ENCODE peak calls at places on chromosomes 13 and 19, in four cellular contexts. One of them, this sample, is unnamed.

GRCh38 chr19:50835785-50836542 is 2.6 kb upstream of the KLK15 start:
- DNase-seq in heart left ventricle: peak; percentile 64
- DNase-seq in A549: peak; percentile 95
- DNase-seq in mucosa of descending colon: peak; percentile 87
- DNase-seq in this sample: peak; percentile 88

GRCh38 chr19:29662604-29663404 is 2.5 kb upstream of the PLEKHF1 start:
- DNase-seq in A549: no peak
- DNase-seq in heart left ventricle: peak; percentile 68
- DNase-seq in mucosa of descending colon: peak; percentile 65
- DNase-seq in this sample: no peak

GRCh38 chr19:44694184-44694579 is 4.8 kb upstream of the CEACAM16 start:
- DNase-seq in mucosa of descending colon: no peak
- DNase-seq in heart left ventricle: no peak
- DNase-seq in A549: no peak
- DNase-seq in this sample: no peak

GRCh38 chr13:79398915-79399314 is 7.1 kb downstream of the RBM26 start:
- DNase-seq in heart left ventricle: no peak
- DNase-seq in A549: no peak
- DNase-seq in mucosa of descending colon: no peak
- DNase-seq in this sample: no peak

GRCh38 chr13:113582841-113583631 is 1.5 kb upstream of the TFDP1 start:
- DNase-seq in heart left ventricle: no peak
- DNase-seq in A549: no peak
- DNase-seq in mucosa of descending colon: no peak
- DNase-seq in this sample: no peak

GRCh38 chr19:14432817-14433453 is at the start of gene PKN1:
- DNase-seq in A549: peak; percentile 35
- DNase-seq in mucosa of descending colon: peak; percentile 70
- DNase-seq in heart left ventricle: peak; percentile 77
- DNase-seq in this sample: peak; percentile 51

GRCh38 chr13:48578516-48579166 is 45.8 kb upstream of the RCBTB2 start:
- DNase-seq in A549: no peak
- DNase-seq in heart left ventricle: no peak
- DNase-seq in mucosa of descending colon: no peak
- DNase-seq in this sample: no peak

GRCh38 chr19:14889994-14890393 is 4.1 kb upstream of the OR7A17 start:
- DNase-seq in mucosa of descending colon: no peak
- DNase-seq in heart left ventricle: no peak
- DNase-seq in A549: no peak
- DNase-seq in this sample: no peak

GRCh38 chr13:90717451-90717936 is 630.0 kb upstream of the MIR17HG start:
- DNase-seq in mucosa of descending colon: no peak
- DNase-seq in A549: no peak
- DNase-seq in heart left ventricle: no peak
- DNase-seq in this sample: no peak

GRCh38 chr13:114035583-114036501 is 62.0 kb upstream of the C13orf46 start:
- DNase-seq in heart left ventricle: no peak
- DNase-seq in mucosa of descending colon: no peak
- DNase-seq in A549: no peak
- DNase-seq in this sample: no peak

GRCh38 chr13:63501702-63502101 is 2086.1 kb upstream of the PCDH20 start:
- DNase-seq in A549: no peak
- DNase-seq in mucosa of descending colon: no peak
- DNase-seq in heart left ventricle: no peak
- DNase-seq in this sample: no peak

GRCh38 chr19:45876411-45877197 is 9.3 kb downstream of the IRF2BP1 start:
- DNase-seq in heart left ventricle: peak; percentile 62
- DNase-seq in A549: no peak
- DNase-seq in mucosa of descending colon: no peak
- DNase-seq in this sample: no peak

GRCh38 chr13:67416047-67416925 is 186.2 kb upstream of the PCDH9 start:
- DNase-seq in mucosa of descending colon: no peak
- DNase-seq in heart left ventricle: no peak
- DNase-seq in A549: peak; percentile 4
- DNase-seq in this sample: peak; percentile 77

GRCh38 chr13:112066624-112067004 is 335 bp upstream of the SOX1 start:
- DNase-seq in heart left ventricle: peak; percentile 48
- DNase-seq in A549: no peak
- DNase-seq in mucosa of descending colon: no peak
- DNase-seq in this sample: peak; percentile 75

GRCh38 chr19:51339313-51339686 is 2.6 kb downstream of the VSIG10L start:
- DNase-seq in A549: peak; percentile 55
- DNase-seq in mucosa of descending colon: no peak
- DNase-seq in heart left ventricle: no peak
- DNase-seq in this sample: peak; percentile 36

GRCh38 chr13:103188688-103189326 is 122.6 kb upstream of the SLC10A2 start:
- DNase-seq in heart left ventricle: no peak
- DNase-seq in mucosa of descending colon: no peak
- DNase-seq in A549: peak; percentile 1
- DNase-seq in this sample: peak; percentile 18

GRCh38 chr19:13765395-13766094 is 1.2 kb downstream of the MRI1 start:
- DNase-seq in A549: no peak
- DNase-seq in mucosa of descending colon: no peak
- DNase-seq in heart left ventricle: no peak
- DNase-seq in this sample: no peak

GRCh38 chr13:44116562-44117315 is 237.0 kb downstream of the LACC1 start:
- DNase-seq in mucosa of descending colon: no peak
- DNase-seq in heart left ventricle: peak; percentile 55
- DNase-seq in A549: no peak
- DNase-seq in this sample: no peak

GRCh38 chr19:38653028-38653571 is 5.7 kb downstream of the ACTN4 start:
- DNase-seq in A549: no peak
- DNase-seq in mucosa of descending colon: peak; percentile 69
- DNase-seq in heart left ventricle: no peak
- DNase-seq in this sample: no peak

GRCh38 chr13:43077446-43077845 is 54.1 kb downstream of the DNAJC15 start:
- DNase-seq in A549: no peak
- DNase-seq in mucosa of descending colon: no peak
- DNase-seq in heart left ventricle: no peak
- DNase-seq in this sample: no peak

GRCh38 chr13:102642475-102642874 is 45.7 kb downstream of the TPP2 start:
- DNase-seq in A549: no peak
- DNase-seq in heart left ventricle: peak; percentile 68
- DNase-seq in mucosa of descending colon: no peak
- DNase-seq in this sample: no peak

GRCh38 chr19:46970815-46971214 is 48.8 kb upstream of the NPAS1 start:
- DNase-seq in mucosa of descending colon: no peak
- DNase-seq in A549: no peak
- DNase-seq in heart left ventricle: peak; percentile 79
- DNase-seq in this sample: no peak

GRCh38 chr13:77810430-77810829 is 108.2 kb downstream of the EDNRB start:
- DNase-seq in heart left ventricle: no peak
- DNase-seq in A549: peak; percentile 2
- DNase-seq in mucosa of descending colon: no peak
- DNase-seq in this sample: peak; percentile 14

GRCh38 chr13:76848596-76848995 is 37.6 kb downstream of the KCTD12 start:
- DNase-seq in A549: no peak
- DNase-seq in mucosa of descending colon: no peak
- DNase-seq in heart left ventricle: no peak
- DNase-seq in this sample: no peak

GRCh38 chr13:104106705-104107393 is 1040.6 kb upstream of the SLC10A2 start:
- DNase-seq in heart left ventricle: no peak
- DNase-seq in A549: no peak
- DNase-seq in mucosa of descending colon: no peak
- DNase-seq in this sample: no peak

GRCh38 chr13:103066079-103066880 is at the start of gene SLC10A2:
- DNase-seq in A549: no peak
- DNase-seq in heart left ventricle: no peak
- DNase-seq in mucosa of descending colon: no peak
- DNase-seq in this sample: peak; percentile 96

GRCh38 chr19:19106061-19106551 is 32.2 kb downstream of the TMEM161A start:
- DNase-seq in mucosa of descending colon: peak; percentile 56
- DNase-seq in A549: no peak
- DNase-seq in heart left ventricle: no peak
- DNase-seq in this sample: no peak

GRCh38 chr13:68467160-68467559 is 1237.0 kb upstream of the PCDH9 start:
- DNase-seq in mucosa of descending colon: no peak
- DNase-seq in A549: no peak
- DNase-seq in heart left ventricle: no peak
- DNase-seq in this sample: no peak

GRCh38 chr19:34502582-34503545 is 21.3 kb downstream of the WTIP start:
- DNase-seq in heart left ventricle: no peak
- DNase-seq in A549: peak; percentile 7
- DNase-seq in mucosa of descending colon: no peak
- DNase-seq in this sample: no peak

GRCh38 chr19:33616346-33616745 is 5.4 kb upstream of the CHST8 start:
- DNase-seq in A549: no peak
- DNase-seq in heart left ventricle: no peak
- DNase-seq in mucosa of descending colon: no peak
- DNase-seq in this sample: no peak

GRCh38 chr19:45770192-45771101 is 1.4 kb upstream of the SIX5 start:
- DNase-seq in mucosa of descending colon: peak; percentile 98
- DNase-seq in A549: peak; percentile 99
- DNase-seq in heart left ventricle: peak; percentile 97
- DNase-seq in this sample: peak; percentile 97

GRCh38 chr13:93037780-93038179 is 188.8 kb upstream of the GPC6 start:
- DNase-seq in heart left ventricle: no peak
- DNase-seq in mucosa of descending colon: no peak
- DNase-seq in A549: no peak
- DNase-seq in this sample: no peak

GRCh38 chr19:55255618-55256423 is 3.0 kb downstream of the PPP6R1 start:
- DNase-seq in A549: peak; percentile 85
- DNase-seq in heart left ventricle: no peak
- DNase-seq in mucosa of descending colon: peak; percentile 79
- DNase-seq in this sample: no peak

DNA sequence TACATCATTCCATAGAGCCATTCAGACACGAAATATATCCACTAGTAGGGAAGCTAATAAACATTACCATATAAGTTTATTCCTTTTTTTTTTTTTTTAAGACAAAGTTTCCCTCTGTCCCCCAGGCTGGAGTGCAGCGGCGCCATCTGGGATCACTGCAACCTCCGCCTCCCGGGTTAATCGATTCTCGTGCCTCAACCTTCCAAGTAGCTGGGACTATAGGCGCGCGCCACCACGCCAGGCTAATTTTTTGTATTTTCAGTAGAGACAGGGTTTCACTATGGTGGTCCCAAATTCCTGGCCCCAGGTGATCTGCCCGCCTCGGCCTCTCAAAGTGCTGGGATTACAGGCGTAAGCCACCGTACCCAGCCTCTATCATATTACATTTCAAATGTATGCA is 612 bp upstream of the ZNF154 start:
- DNase-seq in mucosa of descending colon: no peak
- DNase-seq in heart left ventricle: no peak
- DNase-seq in A549: no peak
- DNase-seq in this sample: no peak
- H3K4me3 ChIP-seq in mucosa of descending colon: no peak overlapping the region
- H3K4me3 ChIP-seq in heart left ventricle: peak overlapping the region; percentile 43
- H3K4me3 ChIP-seq in A549: no peak overlapping the region
- H3K4me3 ChIP-seq in this sample: no peak overlapping the region

DNA sequence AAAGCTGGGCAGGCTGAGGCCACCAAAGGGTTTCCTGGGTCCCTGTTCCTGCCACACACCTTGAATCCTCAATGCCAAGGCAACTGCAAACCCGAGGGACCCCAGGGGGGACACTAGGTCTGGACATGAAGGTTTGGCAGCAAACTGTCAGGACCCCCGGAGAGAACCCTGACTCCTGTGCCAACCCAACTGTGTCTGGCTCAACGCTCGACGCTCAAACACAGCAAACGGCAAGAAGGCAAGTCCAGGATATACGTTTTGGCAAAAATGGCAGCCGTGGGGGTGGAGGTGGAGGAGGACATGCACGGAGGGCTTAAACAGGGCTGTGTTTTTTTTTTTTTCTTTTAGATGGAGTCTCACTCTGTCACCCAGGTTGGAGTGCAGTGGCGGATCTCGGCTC is 73.0 kb downstream of the GADD45B start:
- DNase-seq in heart left ventricle: no peak
- DNase-seq in A549: no peak
- DNase-seq in mucosa of descending colon: peak; percentile 29
- DNase-seq in this sample: no peak
- H3K4me1 ChIP-seq in heart left ventricle: peaks cover 70% of the 10 kb centered on the region
- H3K4me1 ChIP-seq in A549: peaks cover 29% of the 10 kb centered on the region
- H3K4me1 ChIP-seq in mucosa of descending colon: peaks cover 6% of the 10 kb centered on the region
- H3K4me1 ChIP-seq in this sample: peaks cover 9% of the 10 kb centered on the region

GRCh38 chr13:27796544-27797227 is 4.4 kb downstream of the GSX1 start:
- DNase-seq in mucosa of descending colon: no peak
- DNase-seq in A549: no peak
- DNase-seq in heart left ventricle: no peak
- DNase-seq in this sample: no peak

GRCh38 chr13:27794921-27795717 is 2.8 kb downstream of the GSX1 start:
- DNase-seq in mucosa of descending colon: no peak
- DNase-seq in A549: no peak
- DNase-seq in heart left ventricle: no peak
- DNase-seq in this sample: no peak

GRCh38 chr13:27794075-27794691 is 1.9 kb downstream of the GSX1 start:
- DNase-seq in heart left ventricle: no peak
- DNase-seq in mucosa of descending colon: no peak
- DNase-seq in A549: no peak
- DNase-seq in this sample: no peak

GRCh38 chr13:27795718-27796019 is 3.4 kb downstream of the GSX1 start:
- DNase-seq in A549: no peak
- DNase-seq in heart left ventricle: no peak
- DNase-seq in mucosa of descending colon: no peak
- DNase-seq in this sample: no peak

DNA sequence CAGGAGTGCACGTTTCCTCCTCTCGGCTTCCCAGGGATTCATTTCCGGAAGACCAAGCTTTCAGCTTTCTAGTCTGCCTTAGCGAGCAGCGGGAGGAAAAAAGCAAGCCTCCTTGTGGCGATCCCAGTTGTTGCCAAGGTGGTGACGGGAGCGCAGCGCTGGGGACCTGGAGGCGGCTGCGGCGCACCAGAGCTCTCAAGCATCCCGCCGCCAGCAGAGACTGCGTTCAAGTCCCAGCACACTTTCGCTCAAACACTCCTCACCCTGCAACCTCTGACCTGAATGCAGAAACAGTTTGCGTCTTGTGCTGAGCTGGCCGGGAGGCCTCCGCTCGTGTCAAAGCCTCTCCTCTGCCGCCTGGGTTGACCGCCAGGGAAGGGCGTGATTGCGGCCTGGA is 4.9 kb downstream of the GSX1 start:
- DNase-seq in heart left ventricle: no peak
- DNase-seq in A549: peak; percentile 7
- DNase-seq in mucosa of descending colon: no peak
- DNase-seq in this sample: no peak
- H3K4me3 ChIP-seq in heart left ventricle: no peak overlapping the region
- H3K4me3 ChIP-seq in A549: no peak overlapping the region
- H3K4me3 ChIP-seq in mucosa of descending colon: no peak overlapping the region
- H3K4me3 ChIP-seq in this sample: no peak overlapping the region

DNA sequence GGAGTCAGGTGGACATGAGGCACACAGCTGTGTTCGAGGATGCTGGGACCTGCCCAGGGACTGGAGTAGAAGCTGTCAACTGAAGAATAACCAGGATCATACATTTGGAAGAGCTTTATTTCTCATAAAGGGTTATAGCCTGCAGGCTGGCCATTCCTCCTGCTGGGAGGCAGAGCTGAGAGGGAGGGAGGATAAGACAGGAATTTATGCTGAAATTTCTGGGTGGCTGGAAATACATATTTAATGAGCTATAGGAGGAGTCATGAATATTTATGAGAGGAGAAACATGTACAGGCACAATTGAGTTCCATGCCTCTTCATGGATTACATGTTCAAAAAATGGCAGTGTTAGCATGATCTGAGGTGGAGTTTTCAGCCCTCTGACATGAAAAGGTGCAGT is 151.9 kb downstream of the SHISA2 start:
- DNase-seq in heart left ventricle: no peak
- DNase-seq in A549: no peak
- DNase-seq in mucosa of descending colon: no peak
- DNase-seq in this sample: no peak
- H3K4me1 ChIP-seq in heart left ventricle: no peaks in the 10 kb centered on the region
- H3K4me1 ChIP-seq in A549: no peaks in the 10 kb centered on the region
- H3K4me1 ChIP-seq in mucosa of descending colon: no peaks in the 10 kb centered on the region
- H3K4me1 ChIP-seq in this sample: no peaks in the 10 kb centered on the region

This sample was measured in HAP-1.